ENCODE peak calls at places on chromosomes 5 and 9, in ten cellular contexts. Y, Q, Z, P, H, V, S, X, I and J are unnamed samples.
A peak's percentile ranks its signal among the peaks of the same experiment; 100 is the strongest.

GRCh38 chr5:180353963-180354574 is 933 bp upstream of the GFPT2 start:
- DNase-seq in Y (no peak), Q (no peak), Z (no peak), P (peak; percentile 76), H (no peak), V (no peak), S (no peak), X (no peak), I (no peak), J (no peak)

GRCh38 chr9:36136894-36137391 is 410 bp downstream of the GLIPR2 start:
- DNase-seq in Y (no peak), Q (no peak), Z (no peak), P (no peak), H (no peak), V (no peak), S (no peak), X (peak; percentile 36), I (no peak), J (no peak)

GRCh38 chr9:91949946-91950664 is at the start of gene ROR2:
- DNase-seq in Y (no peak), Q (peak; percentile 84), Z (peak; percentile 74), P (peak; percentile 92), H (peak; percentile 75), V (peak; percentile 63), S (peak; percentile 87), X (peak; percentile 86), I (peak; percentile 37), J (no peak)

GRCh38 chr9:6708732-6709131 is 49.0 kb upstream of the KDM4C start:
- DNase-seq in Y (no peak), Q (no peak), Z (no peak), P (no peak), H (no peak), V (no peak), S (no peak), X (peak; percentile 16), I (peak; percentile 12), J (no peak)

GRCh38 chr5:169895876-169896275 is 84.4 kb downstream of the INSYN2B start:
- DNase-seq in Y (no peak), Q (no peak), Z (no peak), P (no peak), H (no peak), V (peak; percentile 16), S (no peak), X (no peak), I (no peak), J (no peak)

GRCh38 chr5:137199966-137200365 is 299.2 kb downstream of the SPOCK1 start:
- DNase-seq in Y (no peak), Q (no peak), Z (no peak), P (no peak), H (no peak), V (peak; percentile 60), S (no peak), X (no peak), I (no peak), J (no peak)

GRCh38 chr5:154755361-154756202 is at the start of gene LARP1:
- DNase-seq in Y (peak; percentile 32), Q (peak; percentile 51), Z (no peak), P (peak; percentile 77), H (peak; percentile 42), V (peak; percentile 19), S (peak; percentile 25), X (peak; percentile 82), I (no peak), J (peak; percentile 26)

GRCh38 chr9:89660286-89660685 is 55.5 kb downstream of the GADD45G start:
- DNase-seq in Y (no peak), Q (no peak), Z (no peak), P (no peak), H (no peak), V (no peak), S (no peak), X (no peak), I (no peak), J (no peak)

GRCh38 chr9:128201441-128202369 is 1.5 kb upstream of the DNM1 start:
- DNase-seq in Y (no peak), Q (no peak), Z (no peak), P (no peak), H (no peak), V (peak; percentile 71), S (no peak), X (no peak), I (no peak), J (no peak)

GRCh38 chr5:32736842-32737241 is 25.7 kb downstream of the NPR3 start:
- DNase-seq in Y (no peak), Q (no peak), Z (no peak), P (no peak), H (no peak), V (no peak), S (no peak), X (no peak), I (no peak), J (no peak)

GRCh38 chr5:98928802-98929122 is at the start of gene CHD1:
- DNase-seq in Y (peak; percentile 93), Q (peak; percentile 95), Z (peak; percentile 93), P (peak; percentile 95), H (peak; percentile 96), V (peak; percentile 94), S (peak; percentile 93), X (peak; percentile 99), I (peak; percentile 91), J (peak; percentile 69)

GRCh38 chr9:137067860-137068538 is 2.4 kb downstream of the SAPCD2 start:
- DNase-seq in Y (peak; percentile 74), Q (peak; percentile 88), Z (peak; percentile 65), P (peak; percentile 84), H (peak; percentile 90), V (peak; percentile 70), S (peak; percentile 78), X (peak; percentile 88), I (peak; percentile 78), J (peak; percentile 93)

GRCh38 chr5:106288977-106289376 is 1381.8 kb downstream of the EFNA5 start:
- DNase-seq in Y (no peak), Q (no peak), Z (no peak), P (no peak), H (no peak), V (peak; percentile 63), S (no peak), X (no peak), I (no peak), J (no peak)

GRCh38 chr5:78500028-78500427 is 139.6 kb downstream of the SCAMP1 start:
- DNase-seq in Y (no peak), Q (no peak), Z (no peak), P (no peak), H (no peak), V (no peak), S (no peak), X (no peak), I (no peak), J (no peak)

GRCh38 chr9:82601272-82601835 is 461.6 kb downstream of the RASEF start:
- DNase-seq in Y (no peak), Q (no peak), Z (peak; percentile 26), P (no peak), H (no peak), V (peak; percentile 74), S (no peak), X (no peak), I (no peak), J (no peak)

GRCh38 chr9:135038826-135039225 is 48.6 kb upstream of the OLFM1 start:
- DNase-seq in Y (no peak), Q (no peak), Z (no peak), P (peak; percentile 3), H (no peak), V (no peak), S (no peak), X (no peak), I (no peak), J (no peak)

GRCh38 chr5:93010626-93011025 is 570.4 kb downstream of the NR2F1-AS1 start:
- DNase-seq in Y (no peak), Q (no peak), Z (no peak), P (no peak), H (no peak), V (no peak), S (no peak), X (no peak), I (no peak), J (no peak)

GRCh38 chr5:56814963-56815656 is at the start of gene MAP3K1:
- DNase-seq in Y (peak; percentile 72), Q (peak; percentile 94), Z (peak; percentile 55), P (peak; percentile 89), H (peak; percentile 92), V (peak; percentile 60), S (peak; percentile 90), X (peak; percentile 93), I (no peak), J (peak; percentile 73)
- TF ChIP-seq POLR2A in Y (no peak), Q (peak; percentile 59), Z (no peak), P (no peak), H (peak; percentile 87), V (no peak), S (peak; percentile 42), X (no peak), I (peak; percentile 11), J (peak; percentile 66)

GRCh38 chr9:133352635-133353340 is 3.5 kb downstream of the SURF1 start:
- DNase-seq in Y (no peak), Q (no peak), Z (no peak), P (no peak), H (no peak), V (no peak), S (no peak), X (no peak), I (no peak), J (no peak)
- TF ChIP-seq POLR2A in Y (no peak), Q (no peak), Z (no peak), P (no peak), H (no peak), V (no peak), S (no peak), X (no peak), I (peak; percentile 12), J (no peak)

GRCh38 chr5:73770172-73770571 is 144.2 kb downstream of the ARHGEF28 start:
- DNase-seq in Y (no peak), Q (no peak), Z (no peak), P (no peak), H (no peak), V (no peak), S (no peak), X (no peak), I (no peak), J (no peak)

GRCh38 chr5:73764996-73765395 is 139.0 kb downstream of the ARHGEF28 start:
- DNase-seq in Y (no peak), Q (no peak), Z (no peak), P (no peak), H (no peak), V (no peak), S (no peak), X (no peak), I (no peak), J (no peak)

GRCh38 chr5:73763300-73764032 is 137.5 kb downstream of the ARHGEF28 start:
- DNase-seq in Y (no peak), Q (no peak), Z (no peak), P (no peak), H (no peak), V (no peak), S (no peak), X (no peak), I (no peak), J (no peak)

GRCh38 chr5:73764586-73764985 is 138.6 kb downstream of the ARHGEF28 start:
- DNase-seq in Y (no peak), Q (no peak), Z (no peak), P (no peak), H (no peak), V (peak; percentile 82), S (no peak), X (no peak), I (no peak), J (peak; percentile 49)

GRCh38 chr5:73766902-73767301 is 140.9 kb downstream of the ARHGEF28 start:
- DNase-seq in Y (no peak), Q (no peak), Z (no peak), P (no peak), H (no peak), V (no peak), S (no peak), X (no peak), I (no peak), J (no peak)
- TF ChIP-seq POLR2A in Y (no peak), Q (no peak), Z (no peak), P (no peak), H (no peak), V (no peak), S (no peak), X (no peak), I (no peak), J (no peak)

GRCh38 chr5:173954671-173955605 is 34.0 kb upstream of the C5orf47 start:
- DNase-seq in Y (no peak), Q (no peak), Z (peak; percentile 38), P (no peak), H (no peak), V (peak; percentile 95), S (no peak), X (no peak), I (no peak), J (no peak)
- TF ChIP-seq POLR2A in Y (no peak), Q (no peak), Z (no peak), P (no peak), H (no peak), V (no peak), S (no peak), X (no peak), I (no peak), J (no peak)